ENCODE peak calls at places on chromosomes 11 and 22, in six cellular contexts. A is sigmoid colon, S is upper lobe of left lung, Z is stomach, T is H1, Y is K562. N is an unnamed sample.

GRCh38 chr11:63613517-63614135 is 607 bp downstream of the PLAAT3 start:
- DNase-seq in A (peak; percentile 84), S (peak; percentile 71), Z (peak; percentile 44), T (peak; percentile 39), Y (peak; percentile 32), N (no peak)

GRCh38 chr11:27423125-27423524 is 49.5 kb downstream of the LGR4 start:
- DNase-seq in A (peak; percentile 75), S (no peak), Z (peak; percentile 31), T (no peak), Y (no peak), N (no peak)

GRCh38 chr11:58549644-58550043 is 26.0 kb downstream of the LPXN start:
- DNase-seq in A (no peak), S (no peak), Z (no peak), T (no peak), Y (no peak), N (no peak)

GRCh38 chr11:125496465-125496817 is 376 bp upstream of the FEZ1 start:
- DNase-seq in A (no peak), S (no peak), Z (no peak), T (no peak), Y (no peak), N (no peak)

GRCh38 chr11:63490551-63491239 is at the start of gene PLAAT5:
- DNase-seq in A (peak; percentile 76), S (no peak), Z (no peak), T (no peak), Y (no peak), N (no peak)

GRCh38 chr11:69049490-69049867 is 747 bp downstream of the TPCN2 start:
- DNase-seq in A (no peak), S (peak; percentile 37), Z (no peak), T (no peak), Y (no peak), N (no peak)

GRCh38 chr11:64048042-64048854 is 12.5 kb downstream of the FLRT1 start:
- DNase-seq in A (peak; percentile 84), S (no peak), Z (no peak), T (no peak), Y (no peak), N (no peak)

GRCh38 chr11:19988598-19988997 is 171.7 kb downstream of the DBX1 start:
- DNase-seq in A (peak; percentile 82), S (peak; percentile 63), Z (no peak), T (peak; percentile 15), Y (no peak), N (no peak)

GRCh38 chr22:50627914-50628542 is at the start of gene ARSA:
- DNase-seq in A (peak; percentile 92), S (peak; percentile 87), Z (peak; percentile 82), T (no peak), Y (peak; percentile 85), N (no peak)

GRCh38 chr22:19002684-19003038 is 66.6 kb upstream of the PRODH start:
- DNase-seq in A (no peak), S (no peak), Z (no peak), T (no peak), Y (no peak), N (no peak)

GRCh38 chr11:128598096-128598495 is 10.7 kb upstream of the ETS1 start:
- DNase-seq in A (no peak), S (no peak), Z (no peak), T (no peak), Y (no peak), N (no peak)

GRCh38 chr11:11998091-11998781 is 10.2 kb downstream of the DKK3 start:
- DNase-seq in A (no peak), S (no peak), Z (no peak), T (no peak), Y (no peak), N (no peak)

GRCh38 chr11:76265771-76266241 is 59.5 kb upstream of the WNT11 start:
- DNase-seq in A (no peak), S (no peak), Z (no peak), T (no peak), Y (no peak), N (no peak)

GRCh38 chr11:121604152-121604551 is 151.4 kb upstream of the SORL1-AS1 start:
- DNase-seq in A (no peak), S (no peak), Z (no peak), T (no peak), Y (no peak), N (no peak)

GRCh38 chr11:62921573-62922188 is 518 bp upstream of the CHRM1 start:
- DNase-seq in A (no peak), S (no peak), Z (peak; percentile 55), T (no peak), Y (peak; percentile 35), N (no peak)

GRCh38 chr22:26199665-26200064 is 30.4 kb downstream of the SEZ6L start:
- DNase-seq in A (no peak), S (no peak), Z (no peak), T (no peak), Y (no peak), N (no peak)

GRCh38 chr22:29306175-29306829 is at the start of gene GAS2L1:
- DNase-seq in A (peak; percentile 94), S (peak; percentile 83), Z (peak; percentile 81), T (peak; percentile 50), Y (peak; percentile 71), N (no peak)

GRCh38 chr11:125128450-125128849 is 17.0 kb upstream of the TMEM218 start:
- DNase-seq in A (no peak), S (no peak), Z (no peak), T (no peak), Y (no peak), N (no peak)

GRCh38 chr11:65442952-65443351 is 20.4 kb downstream of the NEAT1 start:
- DNase-seq in A (no peak), S (no peak), Z (no peak), T (no peak), Y (no peak), N (peak; percentile 37)

GRCh38 chr11:35260342-35260985 is 121.5 kb downstream of the CD44 start:
- DNase-seq in A (no peak), S (no peak), Z (no peak), T (no peak), Y (no peak), N (no peak)

DNA sequence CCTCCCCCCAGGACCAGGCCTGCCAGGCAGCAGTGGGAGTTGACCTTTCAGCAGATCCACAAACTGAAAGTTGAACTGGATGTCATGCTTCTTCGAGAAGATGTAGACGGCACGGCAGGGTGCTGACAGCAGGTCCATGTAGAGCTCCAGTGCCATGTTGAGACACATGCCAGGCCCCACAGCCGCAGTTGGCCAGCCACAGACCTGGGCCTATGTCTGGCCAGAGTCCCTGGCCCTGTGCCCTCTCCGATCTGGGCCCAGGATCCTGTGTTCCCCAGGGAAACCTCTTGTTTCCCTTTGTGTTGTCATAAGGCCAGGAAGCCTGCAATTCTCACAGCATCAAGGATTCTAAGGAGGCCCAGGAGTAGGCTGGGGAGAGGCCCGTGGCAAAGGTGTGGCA is at the start of gene GSTT4:
- DNase-seq in A (peak; percentile 71), S (no peak), Z (peak; percentile 32), T (no peak), Y (no peak), N (no peak)
- H3K27ac ChIP-seq in A (peak within 1 kb of the TSS; percentile 62), S (no peak within 1 kb of the TSS), Z (no peak within 1 kb of the TSS), T (no peak within 1 kb of the TSS), Y (no peak within 1 kb of the TSS), N (peak within 1 kb of the TSS; percentile 6)

GRCh38 chr22:20023214-20023613 is 2.3 kb downstream of the TANGO2 start:
- DNase-seq in A (peak; percentile 55), S (no peak), Z (no peak), T (no peak), Y (no peak), N (no peak)

GRCh38 chr22:20019661-20020532 is 1.0 kb upstream of the TANGO2 start:
- DNase-seq in A (no peak), S (no peak), Z (no peak), T (no peak), Y (no peak), N (no peak)

GRCh38 chr22:20020533-20021195 is at the start of gene TANGO2:
- DNase-seq in A (peak; percentile 94), S (peak; percentile 93), Z (peak; percentile 96), T (peak; percentile 51), Y (peak; percentile 100), N (peak; percentile 94)

GRCh38 chr22:20022231-20023069 is 1.5 kb downstream of the TANGO2 start:
- DNase-seq in A (peak; percentile 51), S (no peak), Z (no peak), T (no peak), Y (no peak), N (no peak)

GRCh38 chr22:20021196-20022181 is 579 bp downstream of the TANGO2 start:
- DNase-seq in A (peak; percentile 80), S (peak; percentile 91), Z (peak; percentile 85), T (no peak), Y (peak; percentile 93), N (no peak)
- TF ChIP-seq POLR2AphosphoS5 in A (no peak), S (no peak), Z (peak; percentile 29), T (no peak), Y (no peak), N (peak; percentile 21)

GRCh38 chr11:17805043-17805442 is 70.5 kb downstream of the KCNC1 start:
- DNase-seq in A (no peak), S (no peak), Z (no peak), T (no peak), Y (no peak), N (no peak)

GRCh38 chr11:17805873-17806272 is 71.3 kb downstream of the KCNC1 start:
- DNase-seq in A (no peak), S (no peak), Z (no peak), T (no peak), Y (no peak), N (no peak)

GRCh38 chr11:17801166-17801565 is 66.6 kb downstream of the KCNC1 start:
- DNase-seq in A (no peak), S (no peak), Z (no peak), T (peak; percentile 38), Y (no peak), N (no peak)

GRCh38 chr11:17802491-17802890 is 67.9 kb downstream of the KCNC1 start:
- DNase-seq in A (no peak), S (no peak), Z (no peak), T (no peak), Y (no peak), N (no peak)

DNA sequence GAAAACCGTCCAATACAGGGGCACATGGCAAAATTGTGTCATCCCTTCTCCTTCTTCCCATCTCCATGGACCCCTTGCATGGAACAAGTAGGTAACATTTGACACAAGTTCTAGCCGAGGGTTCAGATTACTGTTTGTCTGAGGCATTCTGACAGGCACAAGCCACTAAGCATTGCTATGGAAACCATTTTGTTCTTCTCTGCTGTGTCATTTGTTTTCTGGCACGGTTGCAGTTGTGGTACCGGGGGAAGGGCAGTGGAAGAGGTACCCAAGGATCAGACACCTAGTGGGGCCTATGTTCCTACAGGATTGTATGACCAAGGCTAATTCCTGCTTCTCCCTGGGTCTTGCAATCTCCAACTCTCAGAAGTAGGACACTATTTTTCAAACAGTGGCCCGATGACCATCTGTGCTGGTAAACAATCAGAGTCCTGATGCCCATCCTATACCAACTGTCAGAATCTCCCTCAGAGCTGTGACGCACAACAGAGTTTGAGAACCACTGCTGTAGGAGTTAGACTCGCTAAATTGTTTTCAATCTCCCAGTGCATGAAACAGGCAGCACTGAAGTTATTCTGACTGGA is 69.3 kb downstream of the KCNC1 start:
- DNase-seq in A (no peak), S (no peak), Z (no peak), T (no peak), Y (no peak), N (no peak)
- TF ChIP-seq EP300 in A (no peak), S (no peak), Z (no peak), T (no peak), Y (no peak), N (no peak)

GRCh38 chr11:17798253-17798652 is 63.7 kb downstream of the KCNC1 start:
- DNase-seq in A (no peak), S (no peak), Z (no peak), T (no peak), Y (no peak), N (no peak)
- H3K27ac ChIP-seq in A (no peak overlapping the region), S (no peak overlapping the region), Z (no peak overlapping the region), T (no peak overlapping the region), Y (no peak overlapping the region), N (peak overlapping the region; percentile 44)